ENCODE peak calls at places on chromosomes 13 and 19, in six cellular contexts. V is IMR-90, X is nephron progenitor cell, A is AG09309, O is thoracic aorta, R is Calu3. K is an unnamed sample.

GRCh38 chr13:32409561-32410440 is 18.1 kb downstream of the N4BP2L1 start:
- DNase-seq in R (no peak), X (peak), O (no peak), A (peak), V (peak), K (no peak)

GRCh38 chr19:13865578-13866462 is 11.1 kb upstream of the NANOS3 start:
- DNase-seq in O (no peak), R (no peak), V (no peak), A (no peak), X (peak), K (no peak)

GRCh38 chr19:17681505-17682125 is 6.5 kb downstream of the UNC13A start:
- DNase-seq in V (peak), R (peak), O (no peak), A (peak), X (peak), K (peak)

GRCh38 chr19:54470991-54471782 is 1.9 kb downstream of the CDC42EP5 start:
- DNase-seq in A (no peak), R (peak), X (peak), O (no peak), V (no peak), K (no peak)

GRCh38 chr19:48837081-48837524 is 812 bp upstream of the HSD17B14 start:
- DNase-seq in A (peak), X (peak), V (peak), O (peak), R (no peak), K (peak)

GRCh38 chr19:16338470-16339360 is 14.1 kb downstream of the KLF2 start:
- DNase-seq in V (peak), O (peak), R (peak), A (peak), X (no peak), K (no peak)

GRCh38 chr19:17766543-17767131 is 15.4 kb downstream of the FCHO1 start:
- DNase-seq in X (peak), A (no peak), O (no peak), V (peak), R (peak), K (peak)

GRCh38 chr13:92414851-92415250 is 811.8 kb upstream of the GPC6 start:
- DNase-seq in V (no peak), X (no peak), A (no peak), O (no peak), R (no peak), K (no peak)

GRCh38 chr19:53537523-53538377 is at the start of gene ZNF331:
- DNase-seq in X (peak), O (peak), V (peak), R (no peak), A (peak), K (peak)

GRCh38 chr13:51955841-51956603 is 55.2 kb downstream of the ATP7B start:
- DNase-seq in V (no peak), R (no peak), A (no peak), X (no peak), O (no peak), K (no peak)

GRCh38 chr13:93522486-93522885 is 295.9 kb downstream of the GPC6 start:
- DNase-seq in A (no peak), V (peak), R (no peak), O (no peak), X (no peak), K (no peak)

GRCh38 chr13:49936943-49937273 is 768 bp upstream of the SPRYD7 start:
- DNase-seq in A (no peak), X (peak), O (no peak), R (no peak), V (no peak), K (peak)

GRCh38 chr19:8618751-8619150 is 8.2 kb upstream of the ADAMTS10 start:
- DNase-seq in V (no peak), R (no peak), O (no peak), A (no peak), X (no peak), K (no peak)

GRCh38 chr13:53023246-53023645 is 5.4 kb upstream of the OLFM4 start:
- DNase-seq in V (no peak), O (no peak), R (no peak), A (no peak), X (no peak), K (no peak)

GRCh38 chr19:53823380-53824120 is 564 bp downstream of the NLRP12 start:
- DNase-seq in A (no peak), O (no peak), V (no peak), R (no peak), X (no peak), K (no peak)

GRCh38 chr13:37127706-37128241 is 22.3 kb upstream of the CSNK1A1L start:
- DNase-seq in V (peak), R (no peak), A (no peak), O (no peak), X (no peak), K (no peak)

GRCh38 chr13:53151692-53152421 is 123.2 kb downstream of the OLFM4 start:
- DNase-seq in R (peak), V (peak), O (no peak), X (peak), A (no peak), K (no peak)

GRCh38 chr19:4054471-4055208 is 12.1 kb downstream of the ZBTB7A start:
- DNase-seq in V (no peak), A (no peak), R (no peak), O (no peak), X (no peak), K (no peak)
- TF ChIP-seq CTCF in V (no peak), A (no peak), R (no peak), O (no peak), X (no peak), K (no peak)

GRCh38 chr13:113584205-113584869 is at the start of gene TFDP1:
- DNase-seq in V (peak), A (peak), R (peak), X (peak), O (no peak), K (peak)

GRCh38 chr13:113579686-113580085 is 4.9 kb upstream of the TFDP1 start:
- DNase-seq in A (no peak), X (no peak), R (no peak), O (no peak), V (no peak), K (no peak)

GRCh38 chr13:113584870-113585671 is 518 bp downstream of the TFDP1 start:
- DNase-seq in V (no peak), R (peak), A (no peak), O (no peak), X (peak), K (peak)

GRCh38 chr13:113582841-113583631 is 1.5 kb upstream of the TFDP1 start:
- DNase-seq in O (no peak), V (no peak), X (no peak), A (no peak), R (no peak), K (peak)

DNA sequence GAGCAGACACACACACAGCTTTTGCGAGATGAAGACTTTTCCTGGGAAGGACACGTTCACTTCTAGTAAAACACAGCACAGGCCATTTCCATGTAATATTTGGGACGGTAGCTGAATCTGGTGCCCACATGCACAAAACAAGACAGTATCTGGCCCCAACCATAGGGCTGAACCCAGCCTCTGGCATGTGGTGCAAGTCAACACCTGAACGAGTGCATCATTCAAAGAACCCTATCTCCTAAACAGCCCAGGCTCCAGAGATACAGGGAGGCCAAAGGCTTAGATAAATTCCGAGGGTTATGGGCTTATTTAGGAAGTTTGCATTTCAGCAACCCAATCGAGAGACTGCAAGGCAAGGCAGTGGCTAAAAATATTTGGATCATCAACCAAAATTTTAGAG is 2.7 kb upstream of the TFDP1 start:
- DNase-seq in X (no peak), V (no peak), O (no peak), R (no peak), A (no peak), K (no peak)
- TF ChIP-seq CTCF in X (no peak), V (no peak), O (no peak), R (no peak), A (no peak), K (no peak)

GRCh38 chr19:3233831-3234230 is 9.4 kb downstream of the CELF5 start:
- DNase-seq in V (no peak), O (no peak), A (no peak), R (no peak), X (no peak), K (no peak)

GRCh38 chr19:3239367-3239766 is 14.9 kb downstream of the CELF5 start:
- DNase-seq in A (no peak), R (no peak), O (no peak), V (no peak), X (no peak), K (no peak)

GRCh38 chr19:3236272-3236671 is 11.8 kb downstream of the CELF5 start:
- DNase-seq in R (no peak), A (no peak), X (no peak), V (no peak), O (no peak), K (no peak)

GRCh38 chr19:3234800-3235199 is 10.3 kb downstream of the CELF5 start:
- DNase-seq in O (no peak), R (peak), X (peak), A (no peak), V (no peak), K (no peak)

DNA sequence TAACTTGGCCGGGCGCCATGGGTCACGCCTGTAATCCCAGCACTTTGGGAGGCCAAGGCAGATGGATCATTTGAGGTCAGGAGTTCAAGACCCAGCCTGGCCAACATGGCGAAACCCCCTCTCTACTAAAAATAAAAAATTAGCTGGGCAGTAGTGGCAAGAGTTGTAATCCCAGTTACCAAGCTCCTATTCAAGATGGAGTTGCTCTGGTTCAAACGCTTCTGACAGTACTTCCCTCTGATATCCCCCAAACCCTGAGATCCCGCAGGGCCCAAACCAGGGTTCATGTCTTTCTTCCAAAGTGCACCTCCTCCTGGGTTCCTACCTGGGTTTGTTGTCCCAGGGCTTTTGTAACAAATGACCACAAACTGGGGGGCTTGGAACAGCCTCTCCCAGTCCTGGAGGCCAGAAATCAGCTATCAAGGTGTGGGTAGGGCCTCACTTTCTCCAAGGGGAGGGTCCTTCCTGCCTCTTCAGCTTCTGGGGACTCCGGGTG is 13.7 kb downstream of the CELF5 start:
- DNase-seq in R (no peak), X (no peak), A (no peak), O (no peak), V (no peak), K (no peak)
- TF ChIP-seq CTCF in R (no peak), X (no peak), A (no peak), O (no peak), V (no peak), K (no peak)

GRCh38 chr13:73251866-73252265 is 193.1 kb downstream of the KLF5 start:
- DNase-seq in V (no peak), R (no peak), A (no peak), X (no peak), O (no peak), K (no peak)

GRCh38 chr13:73245271-73245670 is 186.5 kb downstream of the KLF5 start:
- DNase-seq in R (peak), V (no peak), X (no peak), A (no peak), O (no peak), K (no peak)

GRCh38 chr13:73248154-73248553 is 189.3 kb downstream of the KLF5 start:
- DNase-seq in O (no peak), X (no peak), A (no peak), V (no peak), R (no peak), K (no peak)

GRCh38 chr13:73250061-73250460 is 191.3 kb downstream of the KLF5 start:
- DNase-seq in O (no peak), X (no peak), A (no peak), V (no peak), R (no peak), K (no peak)

DNA sequence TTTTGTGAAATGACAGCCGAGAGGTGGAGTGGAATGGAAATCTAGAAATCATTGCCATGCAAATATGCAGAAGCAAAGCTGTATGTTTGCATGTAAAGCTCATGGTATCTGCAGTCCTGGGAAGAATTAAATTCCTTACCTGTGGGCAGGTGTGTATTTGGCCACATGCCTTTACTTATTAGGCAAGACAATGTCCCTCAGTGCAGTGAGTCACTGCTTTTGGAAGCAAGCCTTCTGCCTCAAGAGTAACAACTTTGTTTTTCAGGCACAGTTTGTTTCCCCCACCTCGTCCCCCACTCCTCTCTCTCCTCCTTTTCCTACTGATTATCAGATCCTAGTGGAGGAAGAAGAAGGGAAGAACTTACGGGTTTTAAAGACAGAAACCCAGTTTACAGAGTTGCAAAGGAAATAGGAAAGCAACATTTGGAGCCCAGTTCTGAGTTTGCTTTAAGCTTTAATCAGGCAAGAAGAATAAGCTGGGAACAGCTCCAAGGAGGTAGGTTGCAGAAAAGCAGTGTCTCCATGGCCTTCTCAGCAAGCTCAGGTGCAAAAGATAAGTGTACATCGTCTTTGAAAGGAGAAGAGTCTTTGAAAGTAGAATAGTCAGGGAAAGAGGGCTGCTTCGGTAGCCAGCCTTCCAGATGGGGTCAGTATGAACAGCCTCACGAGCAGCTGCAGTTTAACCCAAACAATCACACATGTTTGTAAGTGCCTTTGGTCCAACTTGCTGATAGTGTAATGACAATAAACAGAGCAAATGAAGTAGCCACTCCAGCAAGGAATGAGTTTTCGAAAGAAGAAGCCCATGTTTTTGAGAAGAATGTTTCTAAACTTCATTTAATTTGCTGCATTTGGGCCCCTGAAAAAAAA is 190.1 kb downstream of the KLF5 start:
- DNase-seq in O (no peak), R (peak), X (no peak), A (no peak), V (peak), K (no peak)
- TF ChIP-seq CTCF in O (no peak), R (no peak), X (no peak), A (no peak), V (no peak), K (no peak)

GRCh38 chr19:31111741-31112140 is 237.5 kb downstream of the TSHZ3 start:
- DNase-seq in A (no peak), X (no peak), O (no peak), V (no peak), R (no peak), K (no peak)

GRCh38 chr19:31113250-31113685 is 236.0 kb downstream of the TSHZ3 start:
- DNase-seq in A (peak), O (no peak), V (peak), X (no peak), R (no peak), K (no peak)

GRCh38 chr19:31109626-31110025 is 239.6 kb downstream of the TSHZ3 start:
- DNase-seq in O (no peak), V (no peak), R (no peak), A (no peak), X (no peak), K (no peak)

GRCh38 chr19:31112158-31112557 is 237.1 kb downstream of the TSHZ3 start:
- DNase-seq in V (no peak), A (no peak), O (no peak), R (no peak), X (no peak), K (no peak)

DNA sequence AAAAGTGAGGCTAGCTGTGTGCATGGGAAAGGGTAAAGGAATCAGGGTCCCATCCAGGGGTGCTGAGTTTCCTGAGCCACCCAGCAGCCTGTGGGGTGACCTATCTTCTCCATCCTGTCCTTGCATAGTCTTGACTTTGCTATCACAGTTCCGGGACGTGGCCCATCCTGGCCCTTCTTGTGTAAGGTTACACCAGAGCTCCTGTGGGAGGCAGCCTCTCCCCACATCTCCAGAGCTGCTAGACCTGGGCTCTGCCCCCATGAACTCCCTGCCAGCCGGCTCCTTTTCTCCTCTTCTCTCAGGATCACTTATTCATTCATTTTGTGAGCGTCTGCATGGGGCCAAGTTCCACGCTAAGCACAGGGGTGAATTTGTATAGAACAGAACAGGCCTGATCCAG is 238.9 kb downstream of the TSHZ3 start:
- DNase-seq in V (peak), R (no peak), X (peak), O (no peak), A (peak), K (no peak)
- TF ChIP-seq CTCF in V (peak), R (no peak), X (peak), O (no peak), A (peak), K (no peak)

GRCh38 chr13:80338781-80339577 is 1.9 kb downstream of the SPRY2 start:
- DNase-seq in O (peak), R (peak), X (peak), V (peak), A (peak), K (peak)
- TF ChIP-seq CTCF in O (peak), R (no peak), X (no peak), V (peak), A (peak), K (no peak)

K was measured in mesothelial cell of epicardium.